ENCODE peak calls at places on chromosomes 2 and 18, in five cellular contexts. S is neural crest cell, N is GF-D8, K is ELR, J is AG20443. F is an unnamed sample.
A peak's percentile ranks its signal among the peaks of the same experiment; 100 is the strongest.

GRCh38 chr18:12886498-12887126 is 2.6 kb upstream of the PTPN2 start:
- DNase-seq in N (peak; percentile 20), S (no peak), K (peak; percentile 58), J (no peak), F (peak; percentile 41)

GRCh38 chr2:128321421-128321775 is 2.7 kb upstream of the HS6ST1 start:
- DNase-seq in N (no peak), S (no peak), K (no peak), J (peak; percentile 4), F (no peak)

GRCh38 chr2:42860518-42861094 is 68.2 kb upstream of the HAAO start:
- DNase-seq in N (no peak), K (no peak), S (no peak), J (no peak), F (peak; percentile 45)

GRCh38 chr2:240568678-240569522 is 616 bp downstream of the RNPEPL1 start:
- DNase-seq in S (peak; percentile 24), K (peak; percentile 64), J (peak; percentile 77), N (peak; percentile 2), F (peak; percentile 39)

GRCh38 chr2:2840101-2840531 is 509.0 kb upstream of the MYT1L start:
- DNase-seq in S (no peak), N (no peak), K (no peak), J (no peak), F (no peak)

GRCh38 chr2:101355561-101356130 is 31.7 kb downstream of the CREG2 start:
- DNase-seq in S (no peak), K (peak; percentile 33), N (no peak), J (no peak), F (no peak)

GRCh38 chr2:240319855-240320560 is 115.5 kb upstream of the GPC1 start:
- DNase-seq in S (no peak), K (peak; percentile 94), J (peak; percentile 53), N (no peak), F (no peak)

GRCh38 chr18:57004366-57005121 is 142.3 kb upstream of the BOD1L2 start:
- DNase-seq in K (peak; percentile 70), S (no peak), N (peak; percentile 39), J (peak; percentile 42), F (peak; percentile 54)

GRCh38 chr2:52810460-52810859 is 957.1 kb upstream of the CHAC2 start:
- DNase-seq in K (peak; percentile 51), N (no peak), J (peak; percentile 13), S (no peak), F (no peak)

GRCh38 chr18:62242955-62243354 is 55.9 kb downstream of the RELCH start:
- DNase-seq in K (no peak), J (no peak), S (no peak), N (no peak), F (no peak)

GRCh38 chr2:136134126-136134525 is 16.2 kb upstream of the CXCR4 start:
- DNase-seq in N (no peak), S (no peak), K (no peak), J (no peak), F (no peak)

GRCh38 chr2:74880054-74880728 is 46.3 kb downstream of the HK2 start:
- DNase-seq in N (no peak), S (no peak), J (no peak), K (no peak), F (no peak)

GRCh38 chr2:24809316-24810007 is 16.2 kb downstream of the CENPO start:
- DNase-seq in J (no peak), K (peak; percentile 71), S (no peak), N (no peak), F (no peak)

GRCh38 chr2:45705233-45705632 is 53.8 kb downstream of the PRKCE start:
- DNase-seq in S (no peak), K (no peak), N (no peak), J (no peak), F (no peak)

GRCh38 chr18:3367491-3368091 is 82.4 kb upstream of the TGIF1 start:
- DNase-seq in K (peak; percentile 49), J (peak; percentile 37), S (no peak), N (no peak), F (no peak)

GRCh38 chr2:45263147-45263546 is 253.9 kb upstream of the SIX2 start:
- DNase-seq in N (no peak), S (no peak), J (no peak), K (peak; percentile 92), F (peak; percentile 80)

GRCh38 chr2:98897746-98898145 is 38.3 kb downstream of the CRACDL start:
- DNase-seq in S (no peak), K (no peak), J (no peak), N (no peak), F (no peak)

GRCh38 chr2:191892391-191892790 is 45.5 kb upstream of the CAVIN2 start:
- DNase-seq in K (peak; percentile 68), S (no peak), J (no peak), N (no peak), F (no peak)

GRCh38 chr2:196046123-196046917 is 22.3 kb downstream of the DNAH7 start:
- DNase-seq in N (no peak), K (no peak), S (no peak), J (no peak), F (peak; percentile 58)

GRCh38 chr2:57084697-57085281 is 901.0 kb downstream of the CCDC85A start:
- DNase-seq in J (no peak), K (no peak), S (no peak), N (no peak), F (no peak)

GRCh38 chr2:232522014-232522854 is 2.0 kb downstream of the PRSS56 start:
- DNase-seq in J (peak; percentile 92), K (peak; percentile 45), N (no peak), S (peak; percentile 74), F (peak; percentile 43)